ENCODE peak calls at places on chromosomes 1 and 21, in seven cellular contexts. R is astrocyte of the spinal cord, L is pancreas, F is sigmoid colon, P is epithelial cell of esophagus, M is psoas muscle, T is brain microvascular endothelial cell. C is an unnamed sample.

GRCh38 chr1:978835-979743 is 2.8 kb downstream of the PERM1 start:
- DNase-seq in R (no peak), L (peak), F (peak), P (no peak), M (no peak), T (no peak), C (no peak)

GRCh38 chr1:64200064-64200463 is 3.4 kb upstream of the UBE2U start:
- DNase-seq in R (no peak), L (no peak), F (no peak), P (no peak), M (no peak), T (no peak), C (no peak)

GRCh38 chr1:226631229-226632000 is 82.9 kb downstream of the STUM start:
- DNase-seq in R (no peak), L (no peak), F (peak), P (no peak), M (no peak), T (no peak), C (no peak)

GRCh38 chr1:94828251-94828650 is 8.1 kb downstream of the SLC44A3 start:
- DNase-seq in R (no peak), L (no peak), F (no peak), P (peak), M (no peak), T (no peak), C (no peak)

GRCh38 chr1:32498751-32499150 is 33.9 kb downstream of the ZBTB8B start:
- DNase-seq in R (no peak), L (no peak), F (no peak), P (no peak), M (no peak), T (no peak), C (no peak)

GRCh38 chr1:38076455-38076854 is 29.9 kb upstream of the POU3F1 start:
- DNase-seq in R (no peak), L (no peak), F (no peak), P (no peak), M (no peak), T (no peak), C (no peak)

GRCh38 chr1:192803501-192803900 is 5.3 kb upstream of the RGS2 start:
- DNase-seq in R (no peak), L (no peak), F (no peak), P (no peak), M (no peak), T (no peak), C (peak)

GRCh38 chr21:39669976-39670671 is 57.4 kb downstream of the B3GALT5 start:
- DNase-seq in R (no peak), L (no peak), F (no peak), P (no peak), M (no peak), T (no peak), C (no peak)

GRCh38 chr21:37537391-37537996 is 170.9 kb downstream of the DYRK1A start:
- DNase-seq in R (no peak), L (no peak), F (no peak), P (no peak), M (no peak), T (no peak), C (no peak)

GRCh38 chr1:235047331-235047871 is 81.2 kb downstream of the TOMM20 start:
- DNase-seq in R (peak), L (no peak), F (peak), P (no peak), M (no peak), T (no peak), C (peak)

GRCh38 chr1:6653651-6654290 is 29.1 kb downstream of the THAP3 start:
- DNase-seq in R (no peak), L (no peak), F (no peak), P (no peak), M (no peak), T (no peak), C (no peak)

GRCh38 chr1:170067253-170067819 is 7.2 kb downstream of the KIFAP3 start:
- DNase-seq in R (no peak), L (no peak), F (no peak), P (no peak), M (no peak), T (peak), C (no peak)

GRCh38 chr1:161130266-161130665 is 2.2 kb downstream of the DEDD start:
- DNase-seq in R (no peak), L (no peak), F (no peak), P (no peak), M (no peak), T (no peak), C (no peak)

GRCh38 chr1:11044086-11044848 is 2.8 kb downstream of the MASP2 start:
- DNase-seq in R (no peak), L (no peak), F (peak), P (no peak), M (no peak), T (no peak), C (no peak)

GRCh38 chr21:33959680-33960079 is 44.1 kb upstream of the ATP5PO start:
- DNase-seq in R (no peak), L (no peak), F (no peak), P (no peak), M (no peak), T (no peak), C (no peak)

GRCh38 chr1:923131-923990 is at the start of gene SAMD11:
- DNase-seq in R (peak), L (peak), F (peak), P (peak), M (peak), T (peak), C (peak)

GRCh38 chr1:59133997-59134396 is 162.9 kb upstream of the FGGY start:
- DNase-seq in R (no peak), L (no peak), F (no peak), P (no peak), M (no peak), T (no peak), C (no peak)

GRCh38 chr1:231233735-231234417 is 7.1 kb upstream of the GNPAT start:
- DNase-seq in R (peak), L (no peak), F (no peak), P (peak), M (no peak), T (no peak), C (peak)

GRCh38 chr1:239428311-239428710 is 41.9 kb downstream of the CHRM3 start:
- DNase-seq in R (no peak), L (no peak), F (no peak), P (no peak), M (no peak), T (no peak), C (no peak)

GRCh38 chr1:232039303-232039702 is 412.7 kb downstream of the DISC1 start:
- DNase-seq in R (peak), L (no peak), F (no peak), P (peak), M (no peak), T (peak), C (peak)

GRCh38 chr1:231603598-231604275 is 22.9 kb upstream of the DISC1 start:
- DNase-seq in R (peak), L (no peak), F (no peak), P (peak), M (no peak), T (peak), C (peak)

GRCh38 chr1:181142096-181143043 is 53.9 kb downstream of the IER5 start:
- DNase-seq in R (peak), L (peak), F (peak), P (peak), M (peak), T (peak), C (peak)

GRCh38 chr1:188423088-188423487 is 1594.3 kb downstream of the PLA2G4A start:
- DNase-seq in R (no peak), L (no peak), F (no peak), P (no peak), M (no peak), T (no peak), C (no peak)

GRCh38 chr1:230858236-230858820 is 10.0 kb downstream of the C1orf198 start:
- DNase-seq in R (no peak), L (no peak), F (no peak), P (no peak), M (no peak), T (no peak), C (no peak)

GRCh38 chr1:247415423-247416361 is at the start of gene NLRP3:
- DNase-seq in R (no peak), L (no peak), F (peak), P (peak), M (peak), T (peak), C (no peak)

GRCh38 chr1:29544406-29544805 is 308.1 kb downstream of the PTPRU start:
- DNase-seq in R (no peak), L (no peak), F (peak), P (no peak), M (no peak), T (no peak), C (no peak)

GRCh38 chr1:36517019-36517387 is 34.3 kb upstream of the CSF3R start:
- DNase-seq in R (no peak), L (no peak), F (peak), P (no peak), M (no peak), T (no peak), C (no peak)

GRCh38 chr1:235932090-235932510 is 65.4 kb upstream of the LYST start:
- DNase-seq in R (no peak), L (no peak), F (no peak), P (peak), M (no peak), T (no peak), C (no peak)

GRCh38 chr1:198102454-198102791 is 54.4 kb upstream of the NEK7 start:
- DNase-seq in R (no peak), L (no peak), F (no peak), P (no peak), M (no peak), T (no peak), C (no peak)

GRCh38 chr1:76827066-76827465 is 40.2 kb upstream of the ST6GALNAC5 start:
- DNase-seq in R (no peak), L (no peak), F (no peak), P (peak), M (no peak), T (no peak), C (no peak)

GRCh38 chr1:40720493-40720892 is 29.0 kb downstream of the NFYC start:
- DNase-seq in R (no peak), L (no peak), F (no peak), P (no peak), M (no peak), T (no peak), C (no peak)

GRCh38 chr1:54664364-54664763 is 22.8 kb downstream of the MROH7 start:
- DNase-seq in R (no peak), L (no peak), F (no peak), P (no peak), M (no peak), T (no peak), C (no peak)

GRCh38 chr1:9700340-9700739 is 48.8 kb downstream of the PIK3CD start:
- DNase-seq in R (peak), L (no peak), F (no peak), P (peak), M (no peak), T (peak), C (peak)

GRCh38 chr1:85344256-85344694 is 67.8 kb upstream of the BCL10 start:
- DNase-seq in R (no peak), L (peak), F (no peak), P (peak), M (no peak), T (peak), C (peak)
- TF ChIP-seq CTCF in R (peak), L (peak), F (peak), P (peak), M (peak), T (peak), C (peak)

DNA sequence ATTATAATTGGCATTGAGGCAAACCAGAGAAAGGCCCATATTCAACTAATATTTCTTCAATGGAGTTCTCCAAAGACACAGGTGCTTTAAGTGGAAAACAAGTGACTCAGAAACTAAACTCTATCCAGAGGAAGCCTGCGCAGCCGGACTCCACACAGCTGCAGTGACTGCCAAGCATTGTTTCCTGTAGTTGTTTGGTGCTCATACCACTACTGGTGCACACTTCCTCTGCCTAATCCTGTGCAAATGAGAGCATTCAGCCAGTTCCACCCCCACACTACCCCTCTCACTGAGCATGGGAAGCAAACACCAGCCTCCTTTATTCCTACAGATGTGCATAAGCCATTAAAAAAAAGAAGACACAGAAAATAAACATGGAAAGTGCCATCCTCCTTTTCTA is 102.9 kb downstream of the VAV3 start:
- DNase-seq in R (no peak), L (no peak), F (no peak), P (no peak), M (no peak), T (no peak), C (no peak)
- H3K4me3 ChIP-seq in R (no peak), L (no peak), F (no peak), P (no peak), M (no peak), T (no peak), C (no peak)

DNA sequence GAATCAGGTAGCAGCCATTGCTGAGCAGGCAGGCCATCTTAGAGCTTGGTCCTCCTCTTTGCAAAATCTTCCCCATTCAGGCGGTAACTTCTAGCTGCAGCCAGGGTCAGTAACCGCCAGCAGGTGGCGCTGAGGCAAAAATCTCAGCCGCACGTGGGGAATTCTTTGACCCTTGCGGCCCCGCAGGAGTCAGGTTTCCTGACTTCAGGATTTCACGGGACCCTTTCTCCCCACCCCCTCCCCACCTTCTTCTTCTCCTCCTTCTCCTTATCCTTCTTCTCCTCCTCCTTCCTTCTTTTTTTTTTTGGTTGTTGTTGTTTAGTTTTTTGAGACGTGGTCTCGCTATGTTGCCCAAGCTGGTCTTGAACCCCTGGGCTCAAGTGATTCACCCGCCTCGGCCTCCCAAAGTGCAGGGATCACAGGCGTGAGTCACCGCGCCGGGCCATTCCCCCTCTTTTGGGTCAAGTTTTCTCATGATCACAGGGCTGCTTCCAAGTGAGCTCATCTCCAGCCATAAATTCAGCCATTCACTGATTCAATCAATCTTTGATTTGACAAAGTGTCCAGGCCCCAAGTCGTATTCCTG is 33.4 kb upstream of the TENT5B start:
- DNase-seq in R (peak), L (no peak), F (peak), P (peak), M (peak), T (peak), C (peak)
- TF ChIP-seq CTCF in R (peak), L (peak), F (peak), P (peak), M (peak), T (peak), C (peak)

GRCh38 chr1:116380499-116381316 is 7.7 kb downstream of the ATP1A1 start:
- DNase-seq in R (no peak), L (no peak), F (no peak), P (no peak), M (no peak), T (no peak), C (no peak)

GRCh38 chr1:116379057-116379630 is 6.1 kb downstream of the ATP1A1 start:
- DNase-seq in R (no peak), L (no peak), F (no peak), P (no peak), M (no peak), T (no peak), C (peak)

GRCh38 chr1:116382321-116382720 is 9.3 kb downstream of the ATP1A1 start:
- DNase-seq in R (peak), L (no peak), F (no peak), P (no peak), M (no peak), T (no peak), C (peak)

GRCh38 chr1:116377564-116378529 is 4.8 kb downstream of the ATP1A1 start:
- DNase-seq in R (peak), L (no peak), F (peak), P (peak), M (peak), T (peak), C (peak)

GRCh38 chr1:116379674-116380498 is 6.8 kb downstream of the ATP1A1 start:
- DNase-seq in R (no peak), L (no peak), F (no peak), P (no peak), M (no peak), T (no peak), C (peak)
- H3K4me3 ChIP-seq in R (no peak), L (peak), F (no peak), P (no peak), M (no peak), T (no peak), C (no peak)

GRCh38 chr1:205547932-205548827 is 43.7 kb downstream of the CDK18 start:
- DNase-seq in R (no peak), L (no peak), F (peak), P (no peak), M (no peak), T (no peak), C (no peak)
- TF ChIP-seq CTCF in R (no peak), L (no peak), F (no peak), P (no peak), M (no peak), T (no peak), C (no peak)

DNA sequence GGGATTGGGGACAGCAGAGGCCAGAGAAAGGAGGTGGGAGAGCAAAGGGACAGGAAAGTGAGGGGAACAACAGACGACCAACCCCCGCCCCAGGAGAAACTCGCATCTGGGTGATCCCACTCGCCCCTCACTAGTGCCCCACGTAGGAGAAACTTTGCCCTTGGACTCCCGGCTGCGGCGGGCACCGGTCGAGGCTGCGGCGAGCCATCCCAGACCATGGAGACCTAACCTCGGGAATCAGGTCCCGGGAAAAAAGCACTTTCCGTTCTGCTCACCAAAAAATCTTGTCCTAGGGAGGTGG is 2.6 kb downstream of the GFI1 start:
- DNase-seq in R (no peak), L (peak), F (no peak), P (no peak), M (no peak), T (no peak), C (no peak)
- H3K4me3 ChIP-seq in R (no peak), L (peak), F (peak), P (no peak), M (peak), T (peak), C (peak)

DNA sequence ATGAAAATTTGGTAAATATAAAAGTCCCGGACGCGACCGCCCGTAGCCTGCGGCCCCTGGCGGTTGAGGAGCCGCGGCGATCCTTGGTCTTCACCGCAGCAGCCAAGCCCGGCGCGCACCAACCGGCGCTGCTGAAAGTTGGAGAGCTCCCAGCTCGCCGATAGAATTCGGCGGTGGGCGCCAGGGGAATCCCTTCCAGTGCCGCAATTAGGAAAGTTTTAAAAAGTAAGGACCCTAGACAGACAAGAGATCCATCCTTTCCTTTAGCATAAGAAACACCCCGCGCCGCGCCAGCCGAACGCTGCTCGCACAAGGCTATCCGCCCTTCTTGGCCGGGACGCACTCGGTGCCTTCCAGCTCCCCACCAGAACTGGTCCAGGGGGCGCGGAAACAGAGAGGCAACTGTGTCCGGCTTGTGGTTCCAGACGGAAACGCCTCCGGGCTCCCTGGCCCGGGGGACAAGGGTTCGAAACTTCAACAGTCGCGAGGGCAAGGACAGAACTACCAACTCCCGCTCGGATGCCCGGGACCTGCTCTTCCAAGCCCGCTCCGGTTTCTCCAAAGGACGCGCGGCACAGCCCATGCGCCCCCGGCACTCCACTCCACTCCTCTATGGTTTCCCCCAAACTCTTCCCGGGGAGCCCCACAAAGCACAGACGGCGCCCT is 1.7 kb downstream of the FAM78B start:
- DNase-seq in R (peak), L (peak), F (peak), P (peak), M (peak), T (peak), C (peak)
- TF ChIP-seq CTCF in R (peak), L (peak), F (peak), P (no peak), M (peak), T (peak), C (peak)

DNA sequence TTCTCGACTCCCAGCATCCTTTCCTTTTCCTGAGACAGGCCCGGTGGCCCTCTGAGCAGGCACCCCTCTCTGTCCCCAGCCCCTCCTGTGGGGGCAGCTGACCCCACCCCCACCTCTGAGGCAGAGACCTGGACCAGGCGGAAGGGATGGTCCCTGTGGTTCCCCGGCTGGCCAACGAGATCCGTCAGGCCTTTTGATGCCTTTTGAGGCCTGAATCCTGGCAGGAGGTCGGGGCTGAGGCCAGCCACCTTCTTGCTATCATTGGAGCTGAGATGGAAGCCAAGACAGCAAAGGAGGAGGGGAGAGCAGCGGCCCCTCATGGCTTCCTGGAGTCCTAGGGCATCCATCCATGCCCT is 50.1 kb upstream of the ACTRT2 start:
- DNase-seq in R (no peak), L (peak), F (peak), P (no peak), M (no peak), T (no peak), C (no peak)
- H3K4me3 ChIP-seq in R (no peak), L (no peak), F (no peak), P (no peak), M (no peak), T (no peak), C (no peak)

GRCh38 chr1:202661136-202661845 is 49.0 kb downstream of the SYT2 start:
- DNase-seq in R (no peak), L (no peak), F (no peak), P (peak), M (no peak), T (no peak), C (no peak)
- TF ChIP-seq CTCF in R (peak), L (no peak), F (no peak), P (peak), M (peak), T (peak), C (peak)